ENCODE peak calls at places on chromosomes 12 and 14, in four cellular contexts. X is ascending aorta, U is upper lobe of right lung, E is GM12865. S is an unnamed sample.

GRCh38 chr12:49659753-49660152 is 36.4 kb downstream of the PRPF40B start:
- DNase-seq in U (no peak), E (no peak), X (no peak), S (no peak)

GRCh38 chr14:86166541-86166940 is 636.6 kb downstream of the FLRT2 start:
- DNase-seq in U (no peak), X (no peak), E (no peak), S (no peak)

GRCh38 chr14:33967138-33967537 is 16.3 kb upstream of the EGLN3 start:
- DNase-seq in X (no peak), U (no peak), E (no peak), S (no peak)

GRCh38 chr14:37194698-37195097 is 3.0 kb upstream of the MIPOL1 start:
- DNase-seq in X (no peak), U (no peak), E (no peak), S (no peak)

GRCh38 chr14:88468396-88468795 is 82.9 kb downstream of the SPATA7 start:
- DNase-seq in X (no peak), E (no peak), U (no peak), S (peak; percentile 41)

GRCh38 chr12:44616385-44616784 is 259.7 kb downstream of the NELL2 start:
- DNase-seq in E (no peak), X (no peak), U (no peak), S (no peak)

GRCh38 chr12:114395755-114396152 is 10.2 kb downstream of the TBX5 start:
- DNase-seq in E (no peak), X (no peak), U (no peak), S (peak; percentile 41)

GRCh38 chr12:64304571-64304970 is 82.5 kb upstream of the KICS2 start:
- DNase-seq in X (no peak), U (no peak), E (no peak), S (no peak)

GRCh38 chr12:56119361-56119796 is 1.3 kb downstream of the ZC3H10 start:
- DNase-seq in U (no peak), E (peak; percentile 87), X (no peak), S (peak; percentile 97)

GRCh38 chr12:124450376-124450750 is 117.0 kb downstream of the NCOR2 start:
- DNase-seq in E (no peak), U (no peak), X (no peak), S (no peak)

GRCh38 chr12:50190859-50191258 is 23.7 kb upstream of the CERS5 start:
- DNase-seq in X (no peak), U (no peak), E (no peak), S (no peak)

GRCh38 chr14:36514278-36515104 is 5.5 kb downstream of the NKX2-1 start:
- DNase-seq in U (peak; percentile 75), E (no peak), X (no peak), S (no peak)

GRCh38 chr12:59075968-59076367 is 155.7 kb upstream of the LRIG3 start:
- DNase-seq in X (no peak), U (no peak), E (no peak), S (no peak)

GRCh38 chr12:2652401-2653081 is 142.2 kb upstream of the FKBP4 start:
- DNase-seq in X (no peak), U (peak; percentile 25), E (no peak), S (no peak)

GRCh38 chr12:6273209-6273928 is 37.1 kb upstream of the PLEKHG6 start:
- DNase-seq in E (no peak), X (no peak), U (no peak), S (no peak)

DNA sequence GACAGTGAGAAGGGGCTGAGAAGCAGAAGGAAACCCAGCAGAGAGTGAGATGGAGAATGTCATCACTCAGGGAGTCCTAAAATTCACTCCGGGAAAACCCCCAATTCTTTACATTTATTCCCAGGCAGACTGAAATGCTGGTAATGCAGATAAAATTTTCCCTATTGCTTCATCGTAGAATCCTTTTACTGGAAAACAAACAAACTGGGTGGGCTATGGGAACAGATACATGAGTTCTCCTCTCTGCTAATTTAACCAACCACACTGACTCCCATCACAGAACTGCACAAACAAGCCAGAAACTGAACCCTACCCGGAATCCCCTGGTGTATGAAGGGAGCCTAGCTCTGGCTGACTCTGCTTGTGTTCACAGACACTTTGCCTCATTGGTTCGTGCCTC is 20.9 kb downstream of the HEBP1 start:
- DNase-seq in E (no peak), U (no peak), X (no peak), S (peak; percentile 90)
- H3K4me3 ChIP-seq in E (no peak overlapping the region), U (no peak overlapping the region), X (no peak overlapping the region), S (no peak overlapping the region)

GRCh38 chr12:54340845-54341244 is 15.9 kb downstream of the COPZ1 start:
- DNase-seq in E (no peak), X (no peak), U (no peak), S (no peak)
- H3K4me3 ChIP-seq in E (no peak overlapping the region), X (no peak overlapping the region), U (no peak overlapping the region), S (no peak overlapping the region)

GRCh38 chr12:57231276-57232021 is 1.9 kb downstream of the SHMT2 start:
- DNase-seq in X (no peak), E (no peak), U (no peak), S (no peak)
- H3K4me3 ChIP-seq in X (peak overlapping the region; percentile 65), E (peak overlapping the region; percentile 97), U (no peak overlapping the region), S (peak overlapping the region; percentile 87)

GRCh38 chr14:60093088-60093487 is 1.4 kb downstream of the PCNX4 start:
- DNase-seq in X (no peak), U (no peak), E (no peak), S (no peak)

GRCh38 chr14:60091550-60092511 is at the start of gene PCNX4:
- DNase-seq in E (peak; percentile 99), X (peak; percentile 88), U (peak; percentile 97), S (peak; percentile 99)

GRCh38 chr14:60089201-60089600 is 2.5 kb upstream of the PCNX4 start:
- DNase-seq in E (no peak), U (no peak), X (no peak), S (no peak)

GRCh38 chr14:60092516-60092915 is 793 bp downstream of the PCNX4 start:
- DNase-seq in E (peak; percentile 55), X (no peak), U (no peak), S (peak; percentile 55)

DNA sequence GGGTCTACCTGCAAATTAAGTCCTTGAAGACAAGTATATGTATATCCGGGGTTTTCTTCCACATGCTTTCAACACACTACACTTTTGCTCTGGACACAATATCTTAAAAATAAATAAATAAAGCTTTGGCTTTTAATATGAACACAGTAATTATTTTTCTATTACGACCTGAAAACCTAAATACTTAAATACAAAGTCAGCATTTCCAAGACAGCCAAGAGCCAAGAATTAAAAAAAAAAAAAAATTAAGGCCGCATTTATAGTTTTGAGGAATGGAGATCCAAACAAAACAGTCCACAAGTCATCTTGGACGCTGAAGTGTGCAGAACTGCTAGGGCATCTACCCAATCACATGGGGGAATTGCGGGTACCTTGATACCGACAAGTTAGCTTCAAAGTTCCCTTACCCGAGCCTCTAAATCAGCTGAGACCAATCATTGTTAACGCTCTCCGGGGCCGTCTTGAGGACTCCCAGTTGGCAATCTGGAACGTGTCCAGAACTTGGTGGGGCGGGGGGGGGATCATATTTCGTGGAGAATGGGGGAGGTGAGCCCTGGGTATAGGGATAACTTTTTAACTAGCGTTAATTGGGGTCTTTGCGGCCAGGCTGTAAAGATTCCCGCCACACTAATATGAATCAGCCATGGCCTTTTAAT is 731 bp upstream of the PCNX4 start:
- DNase-seq in U (peak; percentile 68), X (no peak), E (peak; percentile 61), S (peak; percentile 85)
- H3K4me3 ChIP-seq in U (peak overlapping the region; percentile 71), X (peak overlapping the region; percentile 72), E (peak overlapping the region; percentile 68), S (peak overlapping the region; percentile 94)

DNA sequence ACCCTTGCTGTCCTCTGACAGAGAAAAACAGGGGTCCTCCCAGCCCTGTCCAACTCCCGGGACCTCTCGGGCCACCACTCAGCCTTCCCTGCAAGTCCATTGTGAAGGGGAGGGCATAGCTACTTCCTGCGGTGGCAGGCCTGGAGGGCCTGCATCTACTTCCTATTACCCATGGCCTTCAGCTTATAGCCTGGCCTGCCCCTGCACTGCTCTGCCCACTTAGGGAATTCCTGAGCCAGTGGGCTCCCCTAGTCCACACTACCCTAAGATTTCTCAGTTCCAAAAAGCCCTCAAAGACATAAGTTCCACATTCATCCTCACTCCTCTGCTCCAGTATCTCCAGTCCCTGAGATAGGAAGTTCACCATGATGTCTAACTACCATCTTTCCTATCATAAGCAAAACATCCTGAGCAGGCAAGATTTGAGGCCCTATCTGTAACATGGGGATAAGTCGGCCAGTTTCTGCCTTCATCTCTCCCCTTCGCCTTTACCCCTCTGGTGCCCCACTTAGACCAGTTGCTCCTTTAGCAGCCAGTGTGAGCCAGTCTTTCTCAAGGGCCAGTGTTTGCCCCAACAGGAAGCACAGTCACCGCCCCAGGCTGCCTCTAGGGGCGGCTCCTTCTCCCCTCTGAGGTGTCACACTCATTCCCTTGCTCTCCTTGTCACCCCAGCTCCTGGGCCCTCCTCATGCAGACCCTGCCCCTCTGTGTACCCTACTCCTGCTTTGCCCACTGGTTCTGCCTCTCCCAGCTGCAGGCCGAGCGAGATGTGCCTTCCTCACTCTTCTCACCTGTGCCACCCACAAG is 10.9 kb downstream of the HDAC7 start:
- DNase-seq in X (no peak), E (peak; percentile 50), U (no peak), S (no peak)
- H3K4me3 ChIP-seq in X (peak overlapping the region; percentile 39), E (no peak overlapping the region), U (no peak overlapping the region), S (no peak overlapping the region)

DNA sequence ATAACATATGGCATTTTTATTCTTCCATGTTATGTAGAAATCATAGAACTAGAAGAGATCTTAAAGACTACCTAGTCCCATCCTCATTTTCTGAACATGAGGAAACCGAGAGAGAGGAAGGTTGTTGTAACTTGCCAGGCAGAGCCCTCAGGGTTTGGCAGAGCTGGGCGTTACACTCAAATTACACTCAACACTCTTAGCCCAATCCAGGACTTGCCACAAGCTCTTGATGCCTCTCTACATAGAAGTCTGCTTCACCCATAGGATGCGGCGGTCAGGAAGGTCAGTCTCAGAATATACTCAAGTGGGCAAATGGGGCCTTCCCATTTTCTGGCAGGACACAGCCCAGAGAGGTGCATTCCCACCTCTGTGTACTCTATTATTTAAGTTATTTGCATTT is 208.1 kb downstream of the ZFP36L1 start:
- DNase-seq in E (no peak), U (no peak), X (no peak), S (no peak)
- H3K4me3 ChIP-seq in E (no peak overlapping the region), U (no peak overlapping the region), X (no peak overlapping the region), S (no peak overlapping the region)

GRCh38 chr12:71216725-71217579 is 59.2 kb upstream of the TSPAN8 start:
- DNase-seq in X (no peak), E (peak; percentile 32), U (no peak), S (peak; percentile 46)

GRCh38 chr12:71219224-71219623 is 61.4 kb upstream of the TSPAN8 start:
- DNase-seq in E (no peak), U (no peak), X (no peak), S (no peak)

GRCh38 chr12:71220295-71220694 is 62.5 kb upstream of the TSPAN8 start:
- DNase-seq in E (no peak), X (no peak), U (no peak), S (no peak)

DNA sequence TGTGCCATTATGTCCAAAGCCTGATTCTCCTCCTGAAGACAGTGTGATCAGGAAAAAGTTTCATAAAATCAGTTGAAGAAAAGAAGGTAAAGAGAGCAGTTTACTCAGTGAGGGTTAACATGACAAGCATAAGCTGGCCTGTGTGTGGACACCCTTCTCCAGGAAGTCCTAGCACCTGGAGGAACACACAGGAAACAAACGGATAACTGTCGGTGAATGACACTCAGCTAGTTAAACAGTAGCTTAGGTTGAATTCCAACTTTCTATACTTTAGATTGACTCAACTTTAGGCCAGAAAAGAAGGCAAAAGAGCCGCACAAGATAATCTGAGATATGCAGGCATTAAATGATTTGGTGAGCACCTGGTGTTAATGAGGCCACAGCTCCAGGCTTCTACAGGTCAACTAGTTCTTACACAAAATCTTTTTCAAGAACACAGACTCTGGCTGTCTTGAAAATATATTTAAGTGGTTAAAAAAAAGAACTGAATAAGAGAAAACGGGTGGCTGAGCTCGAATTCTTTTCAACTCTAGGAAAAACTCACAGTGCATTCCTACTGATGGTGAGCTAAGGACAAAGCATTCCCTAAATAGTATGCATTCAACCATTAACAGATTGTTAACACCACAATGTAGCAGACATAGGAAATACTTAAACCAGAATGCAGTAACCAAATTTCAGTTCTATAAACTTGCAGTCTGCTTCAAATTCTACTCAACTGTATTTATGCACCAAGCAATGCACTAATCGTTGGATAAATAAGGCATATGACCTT is 56.9 kb upstream of the TSPAN8 start:
- DNase-seq in X (no peak), E (no peak), U (no peak), S (peak; percentile 7)
- H3K4me3 ChIP-seq in X (no peak overlapping the region), E (no peak overlapping the region), U (no peak overlapping the region), S (no peak overlapping the region)

GRCh38 chr12:67621112-67621511 is 27.4 kb upstream of the DYRK2 start:
- DNase-seq in E (no peak), U (no peak), X (no peak), S (no peak)
- H3K4me3 ChIP-seq in E (no peak overlapping the region), U (no peak overlapping the region), X (no peak overlapping the region), S (no peak overlapping the region)